ENCODE peak calls at places on chromosomes 5 and 9, in five cellular contexts. T is spleen, D is adrenal gland, Z is right lobe of liver, H is heart left ventricle. L is an unnamed sample.

GRCh38 chr5:103808464-103809106 is 246.0 kb upstream of the NUDT12 start:
- DNase-seq in T (no peak), D (peak; percentile 18), Z (no peak), H (no peak), L (peak; percentile 19)

GRCh38 chr5:167012281-167013034 is 1279.0 kb upstream of the WWC1 start:
- DNase-seq in T (no peak), D (no peak), Z (no peak), H (no peak), L (no peak)

GRCh38 chr9:97059661-97060060 is 20.7 kb upstream of the CTSV start:
- DNase-seq in T (no peak), D (no peak), Z (no peak), H (no peak), L (no peak)

GRCh38 chr9:132168347-132168746 is 6.5 kb downstream of the NTNG2 start:
- DNase-seq in T (no peak), D (no peak), Z (no peak), H (peak; percentile 77), L (no peak)

GRCh38 chr5:169054506-169054905 is 246.4 kb downstream of the SLIT3 start:
- DNase-seq in T (no peak), D (no peak), Z (no peak), H (no peak), L (no peak)

GRCh38 chr5:180026320-180026719 is 45.2 kb downstream of the RNF130 start:
- DNase-seq in T (no peak), D (peak; percentile 22), Z (no peak), H (peak; percentile 61), L (no peak)

GRCh38 chr5:53482717-53483638 is 2.5 kb downstream of the FST start:
- DNase-seq in T (peak; percentile 79), D (peak; percentile 40), Z (peak; percentile 90), H (peak; percentile 45), L (peak; percentile 37)

GRCh38 chr5:58787982-58788381 is 205.1 kb downstream of the RAB3C start:
- DNase-seq in T (no peak), D (no peak), Z (no peak), H (no peak), L (no peak)

GRCh38 chr5:81363093-81363886 is 30.6 kb downstream of the ACOT12 start:
- DNase-seq in T (no peak), D (no peak), Z (peak; percentile 83), H (no peak), L (no peak)

GRCh38 chr9:35549466-35549865 is 55.6 kb upstream of the TESK1 start:
- DNase-seq in T (no peak), D (no peak), Z (no peak), H (no peak), L (no peak)

GRCh38 chr9:32385135-32385884 is 867 bp downstream of the ACO1 start:
- DNase-seq in T (no peak), D (no peak), Z (no peak), H (no peak), L (peak; percentile 26)

GRCh38 chr9:110399983-110400382 is 62.3 kb upstream of the TXNDC8 start:
- DNase-seq in T (no peak), D (no peak), Z (no peak), H (no peak), L (no peak)

GRCh38 chr9:93091056-93091452 is 5.0 kb upstream of the CARD19 start:
- DNase-seq in T (peak; percentile 23), D (peak; percentile 9), Z (peak; percentile 43), H (no peak), L (no peak)

GRCh38 chr5:176682016-176682531 is 34.8 kb downstream of the TSPAN17 start:
- DNase-seq in T (no peak), D (no peak), Z (no peak), H (no peak), L (no peak)

GRCh38 chr9:32220750-32221149 is 163.7 kb upstream of the ACO1 start:
- DNase-seq in T (no peak), D (no peak), Z (no peak), H (no peak), L (no peak)

GRCh38 chr9:134827993-134828392 is 52.6 kb upstream of the FCN2 start:
- DNase-seq in T (no peak), D (no peak), Z (no peak), H (no peak), L (no peak)

GRCh38 chr5:160432188-160432587 is 10.5 kb downstream of the PTTG1 start:
- DNase-seq in T (no peak), D (no peak), Z (no peak), H (no peak), L (no peak)

GRCh38 chr5:56026863-56027300 is 32.1 kb upstream of the IL6ST start:
- DNase-seq in T (no peak), D (no peak), Z (no peak), H (no peak), L (no peak)

GRCh38 chr5:37554938-37555337 is 175.8 kb downstream of the WDR70 start:
- DNase-seq in T (no peak), D (no peak), Z (no peak), H (no peak), L (peak; percentile 23)

GRCh38 chr5:110161162-110161561 is 471.4 kb downstream of the MAN2A1 start:
- DNase-seq in T (no peak), D (no peak), Z (no peak), H (no peak), L (no peak)

GRCh38 chr9:77743381-77743780 is 95.3 kb upstream of the GNA14 start:
- DNase-seq in T (no peak), D (no peak), Z (no peak), H (no peak), L (no peak)

GRCh38 chr5:149357370-149358293 is at the start of gene PCYOX1L:
- DNase-seq in T (peak; percentile 98), D (peak; percentile 96), Z (peak; percentile 96), H (peak; percentile 98), L (peak; percentile 96)

GRCh38 chr9:85262333-85262732 is 479.4 kb downstream of the AGTPBP1 start:
- DNase-seq in T (no peak), D (peak; percentile 21), Z (no peak), H (no peak), L (no peak)

GRCh38 chr5:126868961-126869451 is 92.1 kb downstream of the LMNB1 start:
- DNase-seq in T (no peak), D (no peak), Z (no peak), H (peak; percentile 55), L (no peak)

GRCh38 chr9:109213300-109214121 is 46.5 kb upstream of the FRRS1L start:
- DNase-seq in T (no peak), D (peak; percentile 34), Z (no peak), H (peak; percentile 37), L (no peak)

GRCh38 chr5:139783436-139783955 is 12.1 kb upstream of the PSD2 start:
- DNase-seq in T (no peak), D (no peak), Z (no peak), H (no peak), L (peak; percentile 15)

GRCh38 chr9:137089232-137089947 is 2.6 kb downstream of the MAN1B1 start:
- DNase-seq in T (no peak), D (peak; percentile 21), Z (no peak), H (no peak), L (no peak)

GRCh38 chr9:109171926-109172325 is 4.9 kb upstream of the FRRS1L start:
- DNase-seq in T (no peak), D (no peak), Z (no peak), H (no peak), L (no peak)

GRCh38 chr9:97601228-97601898 is 31.8 kb downstream of the TSTD2 start:
- DNase-seq in T (no peak), D (peak; percentile 43), Z (no peak), H (no peak), L (no peak)

GRCh38 chr9:124079176-124079925 is 67.8 kb downstream of the LHX2 start:
- DNase-seq in T (no peak), D (peak; percentile 38), Z (no peak), H (peak; percentile 70), L (no peak)

GRCh38 chr5:180467028-180467427 is 27.2 kb upstream of the CNOT6 start:
- DNase-seq in T (peak; percentile 77), D (no peak), Z (peak; percentile 45), H (peak; percentile 52), L (no peak)

GRCh38 chr5:6587171-6587570 is 45.7 kb downstream of the NSUN2 start:
- DNase-seq in T (no peak), D (peak; percentile 29), Z (peak; percentile 44), H (no peak), L (no peak)

GRCh38 chr5:140196406-140196805 is 21.4 kb downstream of the CYSTM1 start:
- DNase-seq in T (no peak), D (no peak), Z (no peak), H (no peak), L (no peak)

GRCh38 chr9:113979713-113980086 is 98.4 kb downstream of the AMBP start:
- DNase-seq in T (no peak), D (no peak), Z (no peak), H (no peak), L (no peak)

GRCh38 chr5:78627766-78628165 is 20.8 kb downstream of the LHFPL2 start:
- DNase-seq in T (no peak), D (no peak), Z (no peak), H (no peak), L (no peak)

GRCh38 chr5:131222731-131223130 is 41.1 kb upstream of the CDC42SE2 start:
- DNase-seq in T (no peak), D (no peak), Z (no peak), H (no peak), L (peak; percentile 29)

GRCh38 chr5:160303690-160304089 is 8.7 kb downstream of the CCNJL start:
- DNase-seq in T (no peak), D (no peak), Z (peak; percentile 36), H (peak; percentile 54), L (no peak)

GRCh38 chr9:22117511-22118388 is 108.6 kb upstream of the CDKN2B start:
- DNase-seq in T (no peak), D (no peak), Z (no peak), H (no peak), L (no peak)

GRCh38 chr5:145236127-145236526 is 599.0 kb downstream of the PRELID2 start:
- DNase-seq in T (no peak), D (no peak), Z (no peak), H (no peak), L (no peak)
- TF ChIP-seq POLR2A in T (no peak), D (no peak), Z (no peak), H (no peak), L (no peak)

GRCh38 chr9:133335924-133336811 is at the start of gene SURF6:
- DNase-seq in T (peak; percentile 99), D (peak; percentile 91), Z (peak; percentile 94), H (peak; percentile 93), L (peak; percentile 96)
- TF ChIP-seq POLR2A in T (no peak), D (peak; percentile 63), Z (peak; percentile 63), H (peak; percentile 76), L (peak; percentile 72)

GRCh38 chr5:133367413-133367812 is 244.9 kb downstream of the FSTL4 start:
- DNase-seq in T (no peak), D (no peak), Z (no peak), H (no peak), L (no peak)
- TF ChIP-seq POLR2A in T (no peak), D (no peak), Z (no peak), H (no peak), L (no peak)

DNA sequence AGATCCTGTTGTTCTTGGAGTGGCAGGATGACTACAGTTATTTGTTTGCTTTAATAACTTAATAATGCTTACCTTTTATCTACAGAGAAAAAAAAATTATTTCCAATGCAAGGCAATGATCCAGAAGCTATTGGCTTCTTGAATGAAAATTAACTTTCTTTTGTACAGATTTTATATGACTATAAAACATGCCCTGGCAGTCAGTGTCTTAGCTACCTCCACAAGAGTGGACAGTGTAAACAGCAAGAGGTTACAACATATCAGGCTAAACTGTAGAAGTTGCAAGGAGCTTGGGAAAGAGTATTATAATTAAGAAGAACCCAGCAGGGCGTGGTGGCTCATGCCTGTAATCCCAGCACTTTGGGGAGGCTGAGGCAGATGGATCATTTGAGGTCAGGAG is 49.1 kb downstream of the BNC2 start:
- DNase-seq in T (no peak), D (no peak), Z (no peak), H (no peak), L (no peak)
- TF ChIP-seq POLR2A in T (no peak), D (no peak), Z (no peak), H (no peak), L (no peak)